ENCODE peak calls at places on chromosome 4, in six cellular contexts. One of them, this sample, is unnamed.

GRCh38 chr4:6856391-6856790 is 53.2 kb upstream of the TBC1D14 start:
- DNase-seq in kidney epithelial cell: no peak
- DNase-seq in choroid plexus epithelial cell: no peak
- DNase-seq in RWPE1: no peak
- DNase-seq in right lobe of liver: no peak
- DNase-seq in endothelial cell: no peak
- DNase-seq in this sample: no peak

GRCh38 chr4:32161382-32161781 is 1441.2 kb downstream of the PCDH7 start:
- DNase-seq in kidney epithelial cell: no peak
- DNase-seq in choroid plexus epithelial cell: peak
- DNase-seq in RWPE1: peak
- DNase-seq in right lobe of liver: no peak
- DNase-seq in endothelial cell: no peak
- DNase-seq in this sample: no peak

GRCh38 chr4:24279492-24279891 is 304.9 kb downstream of the DHX15 start:
- DNase-seq in kidney epithelial cell: no peak
- DNase-seq in choroid plexus epithelial cell: no peak
- DNase-seq in RWPE1: no peak
- DNase-seq in right lobe of liver: peak
- DNase-seq in endothelial cell: no peak
- DNase-seq in this sample: no peak

GRCh38 chr4:162841769-162842168 is 324.9 kb downstream of the NAF1 start:
- DNase-seq in kidney epithelial cell: no peak
- DNase-seq in choroid plexus epithelial cell: peak
- DNase-seq in RWPE1: no peak
- DNase-seq in right lobe of liver: no peak
- DNase-seq in endothelial cell: no peak
- DNase-seq in this sample: no peak

GRCh38 chr4:140720387-140721087 is 35.6 kb downstream of the TBC1D9 start:
- DNase-seq in kidney epithelial cell: no peak
- DNase-seq in choroid plexus epithelial cell: no peak
- DNase-seq in RWPE1: no peak
- DNase-seq in right lobe of liver: no peak
- DNase-seq in endothelial cell: no peak
- DNase-seq in this sample: no peak

GRCh38 chr4:90951037-90951436 is 823.8 kb downstream of the CCSER1 start:
- DNase-seq in kidney epithelial cell: peak
- DNase-seq in choroid plexus epithelial cell: peak
- DNase-seq in RWPE1: peak
- DNase-seq in right lobe of liver: no peak
- DNase-seq in endothelial cell: no peak
- DNase-seq in this sample: no peak

GRCh38 chr4:110165382-110166285 is 32.8 kb downstream of the ELOVL6 start:
- DNase-seq in kidney epithelial cell: no peak
- DNase-seq in choroid plexus epithelial cell: peak
- DNase-seq in RWPE1: peak
- DNase-seq in right lobe of liver: no peak
- DNase-seq in endothelial cell: no peak
- DNase-seq in this sample: no peak

GRCh38 chr4:93334003-93334402 is 494.6 kb upstream of the ATOH1 start:
- DNase-seq in kidney epithelial cell: no peak
- DNase-seq in choroid plexus epithelial cell: peak
- DNase-seq in RWPE1: no peak
- DNase-seq in right lobe of liver: no peak
- DNase-seq in endothelial cell: no peak
- DNase-seq in this sample: no peak

GRCh38 chr4:168731006-168731636 is 234.3 kb downstream of the PALLD start:
- DNase-seq in kidney epithelial cell: no peak
- DNase-seq in choroid plexus epithelial cell: peak
- DNase-seq in RWPE1: no peak
- DNase-seq in right lobe of liver: no peak
- DNase-seq in endothelial cell: no peak
- DNase-seq in this sample: no peak

GRCh38 chr4:42513748-42514490 is 116.6 kb downstream of the SHISA3 start:
- DNase-seq in kidney epithelial cell: no peak
- DNase-seq in choroid plexus epithelial cell: no peak
- DNase-seq in RWPE1: no peak
- DNase-seq in right lobe of liver: no peak
- DNase-seq in endothelial cell: no peak
- DNase-seq in this sample: no peak

GRCh38 chr4:137393043-137393442 is 139.3 kb downstream of the PCDH18 start:
- DNase-seq in kidney epithelial cell: no peak
- DNase-seq in choroid plexus epithelial cell: peak
- DNase-seq in RWPE1: no peak
- DNase-seq in right lobe of liver: no peak
- DNase-seq in endothelial cell: no peak
- DNase-seq in this sample: no peak

GRCh38 chr4:182897601-182898478 is 19.3 kb downstream of the DCTD start:
- DNase-seq in kidney epithelial cell: no peak
- DNase-seq in choroid plexus epithelial cell: no peak
- DNase-seq in RWPE1: no peak
- DNase-seq in right lobe of liver: peak
- DNase-seq in endothelial cell: no peak
- DNase-seq in this sample: no peak

GRCh38 chr4:149765630-149766029 is 50.0 kb downstream of the IQCM start:
- DNase-seq in kidney epithelial cell: peak
- DNase-seq in choroid plexus epithelial cell: peak
- DNase-seq in RWPE1: peak
- DNase-seq in right lobe of liver: no peak
- DNase-seq in endothelial cell: no peak
- DNase-seq in this sample: no peak

GRCh38 chr4:38314663-38315062 is 349.3 kb upstream of the KLF3 start:
- DNase-seq in kidney epithelial cell: no peak
- DNase-seq in choroid plexus epithelial cell: no peak
- DNase-seq in RWPE1: peak
- DNase-seq in right lobe of liver: peak
- DNase-seq in endothelial cell: no peak
- DNase-seq in this sample: no peak

GRCh38 chr4:183287309-183287659 is 32.8 kb downstream of the CLDN22 start:
- DNase-seq in kidney epithelial cell: no peak
- DNase-seq in choroid plexus epithelial cell: no peak
- DNase-seq in RWPE1: no peak
- DNase-seq in right lobe of liver: no peak
- DNase-seq in endothelial cell: no peak
- DNase-seq in this sample: no peak

GRCh38 chr4:163587867-163588266 is 93.4 kb downstream of the TMA16 start:
- DNase-seq in kidney epithelial cell: no peak
- DNase-seq in choroid plexus epithelial cell: peak
- DNase-seq in RWPE1: no peak
- DNase-seq in right lobe of liver: no peak
- DNase-seq in endothelial cell: no peak
- DNase-seq in this sample: no peak

GRCh38 chr4:109588176-109588575 is 28.1 kb downstream of the MCUB start:
- DNase-seq in kidney epithelial cell: no peak
- DNase-seq in choroid plexus epithelial cell: no peak
- DNase-seq in RWPE1: peak
- DNase-seq in right lobe of liver: no peak
- DNase-seq in endothelial cell: no peak
- DNase-seq in this sample: no peak

GRCh38 chr4:130127297-130127696 is 1031.3 kb downstream of the C4orf33 start:
- DNase-seq in kidney epithelial cell: no peak
- DNase-seq in choroid plexus epithelial cell: no peak
- DNase-seq in RWPE1: no peak
- DNase-seq in right lobe of liver: no peak
- DNase-seq in endothelial cell: no peak
- DNase-seq in this sample: no peak

GRCh38 chr4:134126955-134127354 is 74.6 kb downstream of the PABPC4L start:
- DNase-seq in kidney epithelial cell: no peak
- DNase-seq in choroid plexus epithelial cell: no peak
- DNase-seq in RWPE1: no peak
- DNase-seq in right lobe of liver: no peak
- DNase-seq in endothelial cell: no peak
- DNase-seq in this sample: no peak

GRCh38 chr4:172726001-172726423 is 442.6 kb upstream of the GALNT7 start:
- DNase-seq in kidney epithelial cell: no peak
- DNase-seq in choroid plexus epithelial cell: peak
- DNase-seq in RWPE1: no peak
- DNase-seq in right lobe of liver: peak
- DNase-seq in endothelial cell: no peak
- DNase-seq in this sample: no peak

GRCh38 chr4:174427562-174428140 is 94.6 kb downstream of the HPGD start:
- DNase-seq in kidney epithelial cell: no peak
- DNase-seq in choroid plexus epithelial cell: peak
- DNase-seq in RWPE1: no peak
- DNase-seq in right lobe of liver: no peak
- DNase-seq in endothelial cell: no peak
- DNase-seq in this sample: no peak

GRCh38 chr4:28211714-28212470 is 1351.3 kb downstream of the STIM2 start:
- DNase-seq in kidney epithelial cell: no peak
- DNase-seq in choroid plexus epithelial cell: peak
- DNase-seq in RWPE1: no peak
- DNase-seq in right lobe of liver: no peak
- DNase-seq in endothelial cell: no peak
- DNase-seq in this sample: no peak

GRCh38 chr4:159060161-159060560 is 42.7 kb upstream of the RAPGEF2 start:
- DNase-seq in kidney epithelial cell: no peak
- DNase-seq in choroid plexus epithelial cell: no peak
- DNase-seq in RWPE1: no peak
- DNase-seq in right lobe of liver: peak
- DNase-seq in endothelial cell: no peak
- DNase-seq in this sample: no peak

GRCh38 chr4:102761478-102761790 is 666 bp upstream of the MANBA start:
- DNase-seq in kidney epithelial cell: no peak
- DNase-seq in choroid plexus epithelial cell: peak
- DNase-seq in RWPE1: no peak
- DNase-seq in right lobe of liver: no peak
- DNase-seq in endothelial cell: no peak
- DNase-seq in this sample: no peak

GRCh38 chr4:118833192-118833820 is 2.6 kb downstream of the SEC24D start:
- DNase-seq in kidney epithelial cell: no peak
- DNase-seq in choroid plexus epithelial cell: no peak
- DNase-seq in RWPE1: no peak
- DNase-seq in right lobe of liver: no peak
- DNase-seq in endothelial cell: no peak
- DNase-seq in this sample: no peak

GRCh38 chr4:118834960-118835895 is 698 bp downstream of the SEC24D start:
- DNase-seq in kidney epithelial cell: peak
- DNase-seq in choroid plexus epithelial cell: peak
- DNase-seq in RWPE1: peak
- DNase-seq in right lobe of liver: peak
- DNase-seq in endothelial cell: peak
- DNase-seq in this sample: peak

GRCh38 chr4:118836763-118837507 is 1.0 kb upstream of the SEC24D start:
- DNase-seq in kidney epithelial cell: no peak
- DNase-seq in choroid plexus epithelial cell: no peak
- DNase-seq in RWPE1: no peak
- DNase-seq in right lobe of liver: no peak
- DNase-seq in endothelial cell: no peak
- DNase-seq in this sample: no peak

GRCh38 chr4:118834070-118834469 is 1.9 kb downstream of the SEC24D start:
- DNase-seq in kidney epithelial cell: no peak
- DNase-seq in choroid plexus epithelial cell: peak
- DNase-seq in RWPE1: no peak
- DNase-seq in right lobe of liver: no peak
- DNase-seq in endothelial cell: no peak
- DNase-seq in this sample: no peak

GRCh38 chr4:118835896-118836762 is at the start of gene SEC24D:
- DNase-seq in kidney epithelial cell: no peak
- DNase-seq in choroid plexus epithelial cell: peak
- DNase-seq in RWPE1: peak
- DNase-seq in right lobe of liver: peak
- DNase-seq in endothelial cell: peak
- DNase-seq in this sample: no peak
- TF ChIP-seq CTCF in kidney epithelial cell: no peak
- TF ChIP-seq CTCF in choroid plexus epithelial cell: no peak
- TF ChIP-seq CTCF in RWPE1: no peak
- TF ChIP-seq CTCF in right lobe of liver: no peak
- TF ChIP-seq CTCF in endothelial cell: peak
- TF ChIP-seq CTCF in this sample: no peak

DNA sequence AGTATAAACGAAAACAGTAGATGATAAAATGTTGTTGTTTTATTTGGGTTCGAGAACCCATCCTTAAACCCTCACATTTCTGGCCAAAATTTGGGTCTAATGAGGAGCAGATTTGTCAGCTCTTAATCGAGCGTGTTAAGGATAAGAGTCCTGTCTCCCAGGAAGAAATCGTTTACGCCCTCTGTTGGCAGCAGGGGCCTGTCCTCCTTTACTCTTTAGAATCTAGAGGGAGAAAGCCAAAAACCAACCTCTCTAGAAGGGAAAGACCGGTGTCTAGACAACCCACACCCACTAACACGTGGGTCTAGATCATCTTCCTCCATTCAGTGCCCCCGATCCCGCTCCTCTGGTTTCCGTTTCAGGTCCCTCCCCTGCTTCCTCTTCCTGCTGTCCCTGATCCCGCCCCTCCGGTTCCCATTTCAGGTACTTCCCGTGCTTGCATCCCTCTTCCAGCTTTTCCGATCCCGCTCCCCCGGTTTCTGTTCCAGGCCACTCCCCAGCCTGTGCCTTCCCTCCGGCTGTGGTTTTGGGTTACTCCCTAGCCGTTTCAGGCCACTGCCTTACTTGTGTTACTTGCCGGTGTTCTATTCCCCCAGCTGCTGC is 339.1 kb downstream of the PAPSS1 start:
- DNase-seq in kidney epithelial cell: no peak
- DNase-seq in choroid plexus epithelial cell: peak
- DNase-seq in RWPE1: no peak
- DNase-seq in right lobe of liver: no peak
- DNase-seq in endothelial cell: no peak
- DNase-seq in this sample: no peak
- TF ChIP-seq CTCF in kidney epithelial cell: no peak
- TF ChIP-seq CTCF in choroid plexus epithelial cell: peak
- TF ChIP-seq CTCF in RWPE1: no peak
- TF ChIP-seq CTCF in right lobe of liver: no peak
- TF ChIP-seq CTCF in endothelial cell: no peak
- TF ChIP-seq CTCF in this sample: no peak

DNA sequence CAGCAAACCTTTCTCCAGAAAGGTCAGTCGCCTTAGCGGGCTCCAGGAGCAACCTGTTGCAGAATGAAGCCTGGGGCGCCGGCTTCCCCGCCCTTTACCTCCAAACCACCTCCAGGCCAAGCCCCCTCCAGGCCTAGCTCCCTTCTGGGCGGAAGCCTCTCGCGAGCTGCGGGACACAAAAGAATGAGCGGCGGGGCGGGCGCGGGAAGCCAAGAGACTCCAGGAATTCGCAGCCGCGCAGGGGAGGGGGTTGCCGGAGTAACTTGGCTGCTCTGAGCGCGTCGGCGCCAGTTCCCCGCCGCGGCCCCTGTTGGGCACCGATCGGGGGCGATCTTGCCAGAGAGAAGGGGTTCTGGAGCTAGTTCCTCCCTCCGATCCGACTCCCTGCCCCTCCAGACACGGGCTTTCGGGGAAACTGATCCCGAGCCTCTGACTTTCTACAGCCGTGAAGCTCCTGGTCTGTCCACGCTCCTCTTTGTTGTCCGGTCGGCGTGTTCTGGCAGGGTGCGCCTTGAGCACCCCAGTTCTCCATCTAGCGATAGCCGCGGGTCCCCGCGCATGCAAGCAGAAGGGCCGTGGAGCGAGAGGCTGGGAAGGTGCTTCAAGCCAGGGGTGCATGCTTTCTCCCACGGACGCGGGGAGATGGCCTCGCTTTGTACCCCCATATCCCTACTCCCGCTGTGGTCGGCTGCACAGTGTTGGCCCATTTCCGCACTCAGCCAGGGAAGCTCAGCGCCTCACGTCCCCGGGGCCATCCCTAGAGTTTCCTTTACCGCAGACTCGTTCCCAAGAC is 1.2 kb downstream of the PROM1 start:
- DNase-seq in kidney epithelial cell: no peak
- DNase-seq in choroid plexus epithelial cell: no peak
- DNase-seq in RWPE1: peak
- DNase-seq in right lobe of liver: peak
- DNase-seq in endothelial cell: peak
- DNase-seq in this sample: no peak
- TF ChIP-seq CTCF in kidney epithelial cell: no peak
- TF ChIP-seq CTCF in choroid plexus epithelial cell: no peak
- TF ChIP-seq CTCF in RWPE1: no peak
- TF ChIP-seq CTCF in right lobe of liver: no peak
- TF ChIP-seq CTCF in endothelial cell: no peak
- TF ChIP-seq CTCF in this sample: no peak

GRCh38 chr4:8428288-8429097 is 12.0 kb downstream of the ACOX3 start:
- DNase-seq in kidney epithelial cell: no peak
- DNase-seq in choroid plexus epithelial cell: peak
- DNase-seq in RWPE1: peak
- DNase-seq in right lobe of liver: peak
- DNase-seq in endothelial cell: peak
- DNase-seq in this sample: no peak
- TF ChIP-seq CTCF in kidney epithelial cell: peak
- TF ChIP-seq CTCF in choroid plexus epithelial cell: peak
- TF ChIP-seq CTCF in RWPE1: peak
- TF ChIP-seq CTCF in right lobe of liver: peak
- TF ChIP-seq CTCF in endothelial cell: peak
- TF ChIP-seq CTCF in this sample: peak